ENCODE peak calls at places on chromosomes 4 and X, in nine cellular contexts. B is nephron progenitor cell; X is stimulated activated CD4-positive, alpha-beta T cell treated with anti-CD3 and anti-CD28 coated beads, Interleukin-12 subunit alpha, Interleukin-12 subunit beta, amount 100 ng/mL, for 48 hours; P is small intestine; O is astrocyte of the spinal cord; S is sigmoid colon; Y is activated CD4-positive, alpha-beta T cell treated with anti-CD3 and anti-CD28 coated beads, Interleukin-2, amount 50 U/mL, for 4 hours; F is AG08396; Z is body of pancreas. H is an unnamed sample.

GRCh38 chrX:46374371-46374770 is 170.8 kb downstream of the ZNF674 start:
- DNase-seq in B (no peak), X (no peak), P (no peak), O (no peak), S (no peak), Y (no peak), F (no peak), Z (no peak), H (no peak)

GRCh38 chr4:188779586-188779985 is 640.3 kb downstream of the TRIML1 start:
- DNase-seq in B (no peak), X (no peak), P (no peak), O (no peak), S (no peak), Y (no peak), F (no peak), Z (no peak), H (no peak)

GRCh38 chrX:11148401-11148800 is 37.3 kb downstream of the HCCS start:
- DNase-seq in B (no peak), X (no peak), P (no peak), O (no peak), S (no peak), Y (no peak), F (no peak), Z (no peak), H (no peak)

GRCh38 chr4:185794637-185795036 is 17.4 kb downstream of the SORBS2 start:
- DNase-seq in B (no peak), X (no peak), P (no peak), O (no peak), S (no peak), Y (no peak), F (no peak), Z (no peak), H (no peak)

GRCh38 chrX:148878371-148878770 is 378.0 kb downstream of the AFF2 start:
- DNase-seq in B (no peak), X (no peak), P (no peak), O (peak), S (no peak), Y (no peak), F (peak), Z (no peak), H (no peak)

GRCh38 chr4:84264652-84265051 is 234.4 kb downstream of the NKX6-1 start:
- DNase-seq in B (no peak), X (no peak), P (no peak), O (no peak), S (no peak), Y (no peak), F (no peak), Z (no peak), H (no peak)

GRCh38 chr4:35818520-35818919 is 425.8 kb downstream of the ARAP2 start:
- DNase-seq in B (no peak), X (no peak), P (no peak), O (no peak), S (no peak), Y (no peak), F (no peak), Z (no peak), H (no peak)

GRCh38 chr4:9812530-9813340 is 31.3 kb downstream of the DRD5 start:
- DNase-seq in B (no peak), X (peak), P (no peak), O (no peak), S (no peak), Y (no peak), F (no peak), Z (no peak), H (peak)

GRCh38 chr4:168433576-168433975 is 46.7 kb downstream of the DDX60L start:
- DNase-seq in B (no peak), X (no peak), P (no peak), O (no peak), S (no peak), Y (no peak), F (no peak), Z (no peak), H (no peak)

GRCh38 chrX:47129157-47129878 is 15.2 kb downstream of the NDUFB11 start:
- DNase-seq in B (peak), X (peak), P (peak), O (peak), S (peak), Y (peak), F (peak), Z (peak), H (peak)

GRCh38 chrX:12672362-12673106 is 118.7 kb upstream of the PRPS2 start:
- DNase-seq in B (no peak), X (no peak), P (no peak), O (no peak), S (no peak), Y (no peak), F (no peak), Z (no peak), H (no peak)

GRCh38 chr4:186485621-186486062 is 69.7 kb downstream of the MTNR1A start:
- DNase-seq in B (peak), X (no peak), P (no peak), O (peak), S (no peak), Y (no peak), F (peak), Z (no peak), H (peak)